ENCODE peak calls at places on chromosomes 16 and 17, in four cellular contexts. O, U, A and P are unnamed samples.

GRCh38 chr16:85557083-85557975 is 55.8 kb upstream of the GSE1 start:
- DNase-seq in A (no peak), U (no peak), O (peak), P (no peak)

GRCh38 chr16:4936181-4936990 is 562 bp downstream of the PPL start:
- DNase-seq in O (peak), A (no peak), U (no peak), P (no peak)

GRCh38 chr16:66588981-66589713 is 9.9 kb downstream of the CMTM2 start:
- DNase-seq in A (no peak), O (peak), U (no peak), P (peak)

GRCh38 chr17:1039119-1039507 is 42.2 kb downstream of the TIMM22 start:
- DNase-seq in U (no peak), A (no peak), O (no peak), P (no peak)

GRCh38 chr16:66376114-66376513 is 9.6 kb downstream of the CDH5 start:
- DNase-seq in O (no peak), A (no peak), U (no peak), P (no peak)

GRCh38 chr16:69108905-69109252 is 3.4 kb downstream of the HAS3 start:
- DNase-seq in U (no peak), A (no peak), O (no peak), P (no peak)

GRCh38 chr17:67421869-67422273 is 44.8 kb downstream of the PITPNC1 start:
- DNase-seq in O (peak), A (no peak), U (no peak), P (peak)

GRCh38 chr17:49985310-49985990 is 9.6 kb downstream of the DLX3 start:
- DNase-seq in A (no peak), O (no peak), U (no peak), P (no peak)

GRCh38 chr16:48862087-48862532 is 252.1 kb upstream of the N4BP1 start:
- DNase-seq in U (no peak), O (no peak), A (no peak), P (peak)

GRCh38 chr16:80253741-80254140 is 287.1 kb upstream of the DYNLRB2 start:
- DNase-seq in U (no peak), O (no peak), A (no peak), P (no peak)

GRCh38 chr17:16106161-16106891 is 106.7 kb downstream of the TTC19 start:
- DNase-seq in U (no peak), A (no peak), O (peak), P (peak)

GRCh38 chr16:46915483-46916025 is 31.4 kb downstream of the GPT2 start:
- DNase-seq in A (no peak), U (no peak), O (no peak), P (no peak)

DNA sequence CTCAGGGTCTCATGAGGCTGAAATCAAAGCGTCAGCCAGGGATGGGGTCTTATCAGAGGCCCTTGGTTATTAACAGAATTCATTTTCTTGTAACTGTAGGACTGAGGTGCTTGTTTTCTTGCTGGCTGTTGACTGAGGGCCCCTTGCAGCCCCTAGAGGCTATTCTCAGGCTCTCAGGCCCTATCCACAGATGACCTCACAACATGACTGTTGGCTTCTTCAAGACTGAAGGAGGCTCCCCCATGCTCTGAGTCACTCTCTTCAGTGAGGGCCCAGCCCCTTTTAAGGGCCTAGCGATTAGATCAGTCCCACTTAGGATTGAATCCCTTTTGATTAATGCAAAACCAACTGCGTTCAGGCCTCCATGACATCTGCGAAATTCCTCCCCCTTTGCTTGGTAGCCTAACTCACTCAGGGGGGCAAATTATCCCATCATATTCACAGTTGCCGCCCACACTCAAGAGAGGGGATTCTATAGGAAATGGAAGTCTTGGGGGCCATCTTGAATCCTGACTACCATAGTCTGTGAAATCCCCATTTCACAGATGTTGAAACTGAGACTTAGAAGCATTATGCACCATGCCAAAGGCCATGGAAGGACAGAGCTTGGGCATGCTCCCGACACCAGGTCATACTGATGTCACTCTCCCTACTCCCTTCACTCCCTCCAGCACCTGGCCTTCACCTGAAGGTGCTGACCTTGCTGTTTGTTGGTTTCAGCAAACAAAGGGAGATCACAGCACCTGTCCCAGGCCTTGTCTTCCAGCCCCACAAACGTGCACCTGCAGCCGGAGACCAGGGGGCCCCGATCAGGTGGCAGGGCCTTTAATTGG is 592.3 kb downstream of the MAF start:
- DNase-seq in O (no peak), U (no peak), A (no peak), P (no peak)
- TF ChIP-seq CTCF in O (no peak), U (no peak), A (no peak), P (no peak)

GRCh38 chr16:11797957-11798299 is 870 bp upstream of the ZC3H7A start:
- DNase-seq in O (no peak), A (no peak), U (no peak), P (no peak)

GRCh38 chr16:11801481-11802021 is 4.5 kb upstream of the ZC3H7A start:
- DNase-seq in O (no peak), A (no peak), U (no peak), P (peak)

GRCh38 chr16:11799017-11799381 is 1.9 kb upstream of the ZC3H7A start:
- DNase-seq in O (no peak), U (no peak), A (no peak), P (no peak)

GRCh38 chr16:11799509-11800384 is 2.7 kb upstream of the ZC3H7A start:
- DNase-seq in U (no peak), A (no peak), O (no peak), P (peak)

GRCh38 chr16:11800385-11800718 is 3.3 kb upstream of the ZC3H7A start:
- DNase-seq in A (no peak), U (no peak), O (no peak), P (peak)
- H3K4me3 ChIP-seq in A (no peak), U (no peak), O (no peak), P (peak)

GRCh38 chr17:56478836-56479447 is 114.6 kb upstream of the NOG start:
- DNase-seq in A (no peak), U (no peak), O (peak), P (peak)
- TF ChIP-seq CTCF in A (no peak), U (peak), O (no peak), P (peak)

DNA sequence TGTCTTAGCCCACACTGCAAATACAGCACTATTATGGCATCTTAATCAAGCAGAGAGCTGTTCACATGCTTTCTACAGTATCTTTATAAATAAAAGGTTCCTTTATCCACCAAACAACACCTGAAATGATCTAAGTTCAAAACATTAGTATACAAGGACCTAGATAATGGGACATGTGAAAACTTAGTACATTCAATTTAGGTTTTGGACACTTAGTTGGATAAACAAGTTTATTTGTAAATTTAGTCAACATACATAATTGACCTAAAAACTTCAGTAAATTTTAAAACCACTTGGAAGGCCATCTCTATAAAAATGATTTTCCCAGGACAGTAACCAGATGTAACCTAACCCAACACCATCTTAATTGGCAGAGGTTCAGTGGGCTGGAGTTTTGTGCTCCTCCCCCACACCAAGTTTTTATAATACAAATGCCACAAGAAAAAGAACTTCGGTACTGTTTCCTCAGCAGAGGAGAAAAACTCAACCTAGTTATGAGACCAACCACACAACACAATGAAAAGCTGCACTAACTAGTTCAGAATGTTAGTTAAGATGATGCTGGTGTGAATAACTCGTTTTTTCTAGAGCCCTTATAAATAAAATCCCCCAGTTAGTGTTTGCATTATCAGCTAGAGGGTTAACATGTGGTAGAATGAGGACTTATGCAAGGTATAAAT is 7.2 kb upstream of the UNK start:
- DNase-seq in O (peak), U (no peak), A (no peak), P (no peak)
- H3K4me3 ChIP-seq in O (peak), U (peak), A (peak), P (peak)